ENCODE peak calls at places on chromosomes 3 and 15, in eight cellular contexts. A is GM06990, Y is psoas muscle, I is cardiac muscle cell, J is RWPE1, Q is fibroblast of mammary gland, C is right lobe of liver, H is astrocyte of the spinal cord. V is an unnamed sample.

GRCh38 chr15:66895794-66896453 is 169.5 kb upstream of the SMAD3 start:
- DNase-seq in A (no peak), Y (no peak), I (no peak), J (no peak), Q (no peak), C (peak; percentile 23), H (no peak), V (no peak)

GRCh38 chr3:129596194-129597086 is 10.0 kb downstream of the PLXND1 start:
- DNase-seq in A (no peak), Y (peak; percentile 87), I (peak; percentile 98), J (no peak), Q (peak; percentile 96), C (peak; percentile 69), H (peak; percentile 93), V (no peak)

GRCh38 chr3:184259878-184260570 is 1.3 kb downstream of the CAMK2N2 start:
- DNase-seq in A (no peak), Y (no peak), I (peak; percentile 44), J (peak; percentile 57), Q (no peak), C (no peak), H (no peak), V (peak; percentile 51)

GRCh38 chr15:78422571-78423340 is 15.3 kb upstream of the IREB2 start:
- DNase-seq in A (peak; percentile 43), Y (peak; percentile 51), I (peak; percentile 73), J (peak; percentile 73), Q (peak; percentile 56), C (peak; percentile 66), H (peak; percentile 60), V (no peak)

GRCh38 chr3:194673761-194674160 is 1.8 kb upstream of the LSG1 start:
- DNase-seq in A (no peak), Y (no peak), I (no peak), J (no peak), Q (peak; percentile 20), C (peak; percentile 52), H (no peak), V (no peak)

GRCh38 chr3:48739955-48740823 is 23.2 kb upstream of the IP6K2 start:
- DNase-seq in A (peak; percentile 49), Y (peak; percentile 89), I (peak; percentile 95), J (peak; percentile 31), Q (peak; percentile 79), C (peak; percentile 99), H (peak; percentile 63), V (peak; percentile 59)

GRCh38 chr3:51580418-51580817 is 41.9 kb downstream of the RAD54L2 start:
- DNase-seq in A (no peak), Y (no peak), I (no peak), J (no peak), Q (no peak), C (no peak), H (no peak), V (no peak)

GRCh38 chr3:25831578-25831977 is 41.7 kb downstream of the OXSM start:
- DNase-seq in A (no peak), Y (no peak), I (peak; percentile 55), J (no peak), Q (peak; percentile 47), C (no peak), H (peak; percentile 48), V (no peak)

GRCh38 chr15:50231761-50232160 is 33.8 kb downstream of the HDC start:
- DNase-seq in A (no peak), Y (no peak), I (no peak), J (no peak), Q (no peak), C (no peak), H (no peak), V (no peak)

GRCh38 chr3:125118600-125118999 is 62.8 kb upstream of the HEG1 start:
- DNase-seq in A (no peak), Y (no peak), I (no peak), J (no peak), Q (no peak), C (no peak), H (no peak), V (no peak)

GRCh38 chr15:27956285-27956684 is 142.8 kb downstream of the OCA2 start:
- DNase-seq in A (no peak), Y (no peak), I (no peak), J (peak; percentile 46), Q (no peak), C (no peak), H (peak; percentile 17), V (no peak)

GRCh38 chr3:53885239-53885638 is 3.3 kb upstream of the ACTR8 start:
- DNase-seq in A (no peak), Y (no peak), I (no peak), J (no peak), Q (no peak), C (no peak), H (no peak), V (no peak)

GRCh38 chr3:60294181-60294580 is 957.1 kb downstream of the FHIT start:
- DNase-seq in A (peak; percentile 3), Y (no peak), I (peak; percentile 74), J (no peak), Q (peak; percentile 82), C (no peak), H (peak; percentile 65), V (no peak)

GRCh38 chr3:81451611-81452010 is 309.8 kb downstream of the GBE1 start:
- DNase-seq in A (no peak), Y (no peak), I (peak; percentile 72), J (no peak), Q (peak; percentile 17), C (no peak), H (peak; percentile 54), V (no peak)

GRCh38 chr3:171282041-171282440 is 178.2 kb downstream of the TNIK start:
- DNase-seq in A (no peak), Y (no peak), I (peak; percentile 90), J (no peak), Q (peak; percentile 81), C (no peak), H (peak; percentile 77), V (no peak)

GRCh38 chr3:98855811-98856400 is 45.6 kb downstream of the DCBLD2 start:
- DNase-seq in A (no peak), Y (no peak), I (peak; percentile 91), J (peak; percentile 69), Q (peak; percentile 97), C (no peak), H (peak; percentile 91), V (no peak)

GRCh38 chr3:163382183-163382582 is 1696.1 kb downstream of the SI start:
- DNase-seq in A (no peak), Y (no peak), I (no peak), J (no peak), Q (no peak), C (no peak), H (no peak), V (no peak)

GRCh38 chr3:36401056-36401455 is 20.8 kb downstream of the STAC start:
- DNase-seq in A (no peak), Y (no peak), I (no peak), J (no peak), Q (no peak), C (no peak), H (no peak), V (no peak)

GRCh38 chr3:36393563-36393962 is 13.3 kb downstream of the STAC start:
- DNase-seq in A (no peak), Y (no peak), I (peak; percentile 54), J (no peak), Q (peak; percentile 22), C (no peak), H (no peak), V (no peak)

GRCh38 chr3:36399933-36400332 is 19.6 kb downstream of the STAC start:
- DNase-seq in A (no peak), Y (no peak), I (no peak), J (no peak), Q (no peak), C (no peak), H (no peak), V (no peak)

GRCh38 chr3:36394176-36394575 is 13.9 kb downstream of the STAC start:
- DNase-seq in A (no peak), Y (no peak), I (peak; percentile 86), J (no peak), Q (peak; percentile 53), C (no peak), H (peak; percentile 51), V (no peak)

GRCh38 chr3:36397856-36398255 is 17.6 kb downstream of the STAC start:
- DNase-seq in A (no peak), Y (no peak), I (no peak), J (no peak), Q (no peak), C (no peak), H (no peak), V (no peak)
- TF ChIP-seq CTCF in A (no peak), Y (no peak), I (no peak), J (no peak), Q (no peak), C (no peak), H (no peak), V (no peak)

GRCh38 chr15:68370768-68371151 is 61.2 kb downstream of the ITGA11 start:
- DNase-seq in A (no peak), Y (no peak), I (no peak), J (no peak), Q (no peak), C (no peak), H (peak; percentile 44), V (no peak)

GRCh38 chr15:68371851-68372250 is 60.1 kb downstream of the ITGA11 start:
- DNase-seq in A (no peak), Y (no peak), I (no peak), J (no peak), Q (no peak), C (no peak), H (no peak), V (no peak)

GRCh38 chr15:68371160-68371559 is 60.8 kb downstream of the ITGA11 start:
- DNase-seq in A (no peak), Y (no peak), I (no peak), J (no peak), Q (no peak), C (no peak), H (no peak), V (no peak)

GRCh38 chr15:68373028-68373427 is 58.9 kb downstream of the ITGA11 start:
- DNase-seq in A (no peak), Y (no peak), I (no peak), J (no peak), Q (no peak), C (peak; percentile 5), H (no peak), V (no peak)

GRCh38 chr15:68372291-68372811 is 59.6 kb downstream of the ITGA11 start:
- DNase-seq in A (no peak), Y (no peak), I (peak; percentile 58), J (peak; percentile 41), Q (peak; percentile 35), C (peak; percentile 45), H (peak; percentile 52), V (no peak)
- TF ChIP-seq CTCF in A (peak; percentile 25), Y (peak; percentile 45), I (peak; percentile 61), J (peak; percentile 34), Q (peak; percentile 51), C (no peak), H (peak; percentile 70), V (peak; percentile 45)

GRCh38 chr15:72162569-72162968 is 35.0 kb downstream of the GRAMD2A start:
- DNase-seq in A (no peak), Y (no peak), I (no peak), J (no peak), Q (no peak), C (no peak), H (no peak), V (no peak)
- TF ChIP-seq CTCF in A (no peak), Y (no peak), I (no peak), J (no peak), Q (no peak), C (no peak), H (no peak), V (no peak)

DNA sequence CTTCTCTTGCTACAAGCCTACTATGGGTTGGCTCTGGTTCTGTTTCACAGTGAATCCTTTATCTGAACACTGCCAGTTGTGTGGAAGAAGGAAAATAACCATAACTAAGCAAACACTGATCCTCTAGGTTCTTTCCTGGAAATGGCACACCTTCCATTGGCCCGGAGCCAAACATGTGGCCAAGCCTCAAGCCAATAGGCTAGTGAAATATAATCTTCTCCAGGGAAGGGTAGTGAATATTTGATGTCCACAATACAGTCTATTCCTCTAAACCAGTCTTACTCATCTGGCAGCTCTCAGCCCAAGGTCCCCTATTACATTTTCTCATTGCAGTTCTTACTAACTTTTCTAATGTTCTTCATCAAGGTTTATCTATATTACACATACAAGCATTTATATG is 921.3 kb downstream of the TUSC7 start:
- DNase-seq in A (no peak), Y (no peak), I (no peak), J (no peak), Q (peak; percentile 34), C (no peak), H (peak; percentile 39), V (no peak)
- TF ChIP-seq CTCF in A (no peak), Y (no peak), I (no peak), J (no peak), Q (no peak), C (no peak), H (no peak), V (no peak)

V was measured in progenitor cell of endocrine pancreas.